ENCODE peak calls at places on chromosomes 11 and 22, in four cellular contexts. G, O, M and T are unnamed samples.

GRCh38 chr11:126546191-126546590 is 190.7 kb downstream of the ST3GAL4 start:
- DNase-seq in G (no peak), O (no peak), M (no peak), T (no peak)

GRCh38 chr11:86955111-86955673 is at the start of gene FZD4:
- DNase-seq in G (peak; percentile 94), O (peak; percentile 91), M (peak; percentile 91), T (peak; percentile 50)

GRCh38 chr11:10204021-10204420 is 90.0 kb downstream of the SBF2 start:
- DNase-seq in G (no peak), O (no peak), M (no peak), T (no peak)

GRCh38 chr11:105609341-105609781 is 512 bp upstream of the GRIA4 start:
- DNase-seq in G (peak; percentile 43), O (no peak), M (no peak), T (no peak)

GRCh38 chr11:1570001-1570453 is 2.0 kb downstream of the DUSP8 start:
- DNase-seq in G (peak; percentile 6), O (peak; percentile 31), M (peak; percentile 74), T (no peak)

GRCh38 chr22:46866591-46866990 is 104.1 kb downstream of the TBC1D22A start:
- DNase-seq in G (no peak), O (no peak), M (no peak), T (no peak)

GRCh38 chr11:66728760-66729385 is at the start of gene SPTBN2:
- DNase-seq in G (no peak), O (no peak), M (no peak), T (no peak)

GRCh38 chr11:3626250-3626960 is 15.4 kb downstream of the ART5 start:
- DNase-seq in G (no peak), O (peak; percentile 68), M (no peak), T (no peak)

GRCh38 chr11:25691959-25692358 is 640.0 kb upstream of the ANO3 start:
- DNase-seq in G (no peak), O (no peak), M (no peak), T (no peak)

GRCh38 chr11:76620471-76620870 is 50.1 kb downstream of the LRRC32 start:
- DNase-seq in G (no peak), O (no peak), M (no peak), T (no peak)

GRCh38 chr11:129846508-129847335 is 31.1 kb downstream of the TMEM45B start:
- DNase-seq in G (no peak), O (no peak), M (no peak), T (no peak)

GRCh38 chr11:113473983-113474361 is 1.2 kb downstream of the DRD2 start:
- DNase-seq in G (no peak), O (no peak), M (no peak), T (no peak)

GRCh38 chr11:621838-622237 is 2.9 kb downstream of the CDHR5 start:
- DNase-seq in G (no peak), O (no peak), M (no peak), T (no peak)

GRCh38 chr11:44094260-44094868 is 1.1 kb upstream of the EXT2 start:
- DNase-seq in G (peak; percentile 79), O (peak; percentile 75), M (no peak), T (peak; percentile 29)
- TF ChIP-seq CTCF in G (peak; percentile 79), O (peak; percentile 69), M (peak; percentile 70), T (peak; percentile 63)

GRCh38 chr22:49538006-49538405 is 289.7 kb downstream of the BRD1 start:
- DNase-seq in G (no peak), O (no peak), M (no peak), T (no peak)

GRCh38 chr22:49534386-49534785 is 293.3 kb downstream of the BRD1 start:
- DNase-seq in G (no peak), O (peak; percentile 12), M (no peak), T (no peak)

GRCh38 chr22:49535527-49536125 is 292.0 kb downstream of the BRD1 start:
- DNase-seq in G (no peak), O (peak; percentile 20), M (no peak), T (no peak)

GRCh38 chr22:49535126-49535525 is 292.5 kb downstream of the BRD1 start:
- DNase-seq in G (no peak), O (peak; percentile 10), M (no peak), T (no peak)

DNA sequence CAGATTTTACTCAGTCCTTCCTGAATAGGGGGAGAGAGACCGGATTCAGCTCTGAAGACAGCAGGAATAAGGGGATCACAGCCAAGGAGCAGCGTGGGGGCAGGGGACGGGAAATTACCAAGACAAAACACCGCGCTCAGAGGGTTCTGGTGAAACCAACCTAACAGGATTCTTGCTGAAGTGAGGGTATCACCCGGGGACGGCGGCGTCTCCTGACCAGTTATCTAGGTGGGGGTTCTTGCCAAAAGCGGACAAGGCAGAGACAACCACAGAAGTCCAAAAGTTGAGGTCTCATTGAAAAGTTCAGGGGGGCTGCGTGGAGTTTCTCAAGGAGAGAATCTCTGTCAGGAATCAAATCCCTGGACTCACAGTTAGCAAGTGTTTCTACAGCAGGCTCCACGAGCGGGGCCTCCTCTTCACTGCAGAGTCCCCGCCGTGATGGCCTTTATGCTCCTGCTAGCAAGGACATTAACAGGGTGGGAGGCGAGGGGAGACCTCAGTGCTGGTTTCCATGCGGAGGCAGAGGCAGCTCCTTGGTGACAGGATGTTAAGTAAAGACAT is 291.0 kb downstream of the BRD1 start:
- DNase-seq in G (peak; percentile 17), O (peak; percentile 11), M (no peak), T (no peak)
- TF ChIP-seq CTCF in G (no peak), O (no peak), M (no peak), T (no peak)

GRCh38 chr11:84780689-84781293 is 846.4 kb downstream of the DLG2 start:
- DNase-seq in G (no peak), O (no peak), M (no peak), T (no peak)

DNA sequence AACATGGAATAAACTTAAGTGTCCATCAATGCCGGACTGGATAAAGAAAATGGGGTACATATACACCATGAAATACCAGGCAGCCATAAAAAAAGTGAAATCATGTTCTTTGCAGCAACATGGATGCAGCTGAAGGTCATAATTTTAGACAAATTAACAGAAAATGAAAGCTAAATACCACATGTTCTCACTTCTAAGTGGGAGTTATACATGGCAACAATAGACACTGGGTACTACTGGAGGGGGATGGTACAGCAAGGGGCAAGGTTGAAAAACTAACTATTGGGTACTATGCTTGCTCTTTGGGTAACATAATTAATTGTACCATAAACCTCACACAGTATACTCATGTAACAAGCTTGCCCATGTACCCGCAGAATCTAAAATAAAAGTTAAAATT is 851.6 kb downstream of the DLG2 start:
- DNase-seq in G (no peak), O (no peak), M (no peak), T (no peak)
- TF ChIP-seq CTCF in G (no peak), O (no peak), M (no peak), T (no peak)

GRCh38 chr22:37196539-37197450 is 8.7 kb upstream of the C1QTNF6 start:
- DNase-seq in G (no peak), O (peak; percentile 85), M (peak; percentile 89), T (no peak)
- TF ChIP-seq CTCF in G (no peak), O (no peak), M (no peak), T (no peak)